ENCODE peak calls at places on chromosomes 1 and 21, in five cellular contexts. M is A549; P is HepG2; B is activated B cell treated with CpG ODN at 0.5 μM for 24 hours; N is CD8-positive, alpha-beta T cell. S is an unnamed sample.

GRCh38 chr1:225691861-225692516 is 39.1 kb upstream of the ENAH start:
- ATAC-seq in M (no peak), P (no peak), B (no peak), N (no peak), S (no peak)

GRCh38 chr1:184596950-184597651 is 157.6 kb downstream of the EDEM3 start:
- ATAC-seq in M (no peak), P (peak; percentile 31), B (no peak), N (no peak), S (no peak)

GRCh38 chr1:8879348-8880067 is 1.0 kb upstream of the ENO1 start:
- ATAC-seq in M (no peak), P (no peak), B (no peak), N (peak; percentile 1), S (no peak)

GRCh38 chr1:41936107-41936506 is 17.4 kb upstream of the HIVEP3 start:
- ATAC-seq in M (no peak), P (no peak), B (no peak), N (no peak), S (no peak)

GRCh38 chr21:44057960-44058651 is 46.0 kb downstream of the TRAPPC10 start:
- ATAC-seq in M (no peak), P (no peak), B (no peak), N (no peak), S (no peak)

GRCh38 chr1:108708726-108709660 is 3.7 kb upstream of the FNDC7 start:
- ATAC-seq in M (peak; percentile 67), P (peak; percentile 60), B (no peak), N (peak; percentile 83), S (no peak)

GRCh38 chr1:71193153-71193552 is 112.3 kb upstream of the ZRANB2 start:
- ATAC-seq in M (no peak), P (no peak), B (no peak), N (no peak), S (no peak)

GRCh38 chr1:174166530-174167328 is 7.4 kb downstream of the RABGAP1L start:
- ATAC-seq in M (no peak), P (no peak), B (no peak), N (no peak), S (no peak)

GRCh38 chr1:109806733-109807397 is 43.1 kb upstream of the EPS8L3 start:
- ATAC-seq in M (no peak), P (no peak), B (no peak), N (no peak), S (no peak)

GRCh38 chr1:247352175-247352574 is 20.5 kb upstream of the ZNF496 start:
- ATAC-seq in M (no peak), P (no peak), B (no peak), N (no peak), S (no peak)

GRCh38 chr1:35407743-35408142 is 139.2 kb downstream of the ZMYM4 start:
- ATAC-seq in M (no peak), P (no peak), B (no peak), N (no peak), S (no peak)

GRCh38 chr1:26706315-26706714 is 10.5 kb downstream of the ARID1A start:
- ATAC-seq in M (peak; percentile 46), P (peak; percentile 65), B (peak; percentile 47), N (no peak), S (no peak)

GRCh38 chr21:45540601-45540970 is 1.7 kb downstream of the SLC19A1 start:
- ATAC-seq in M (no peak), P (no peak), B (no peak), N (no peak), S (no peak)

GRCh38 chr1:174969977-174970376 is 29.8 kb upstream of the CACYBP start:
- ATAC-seq in M (no peak), P (no peak), B (no peak), N (no peak), S (peak; percentile 51)

GRCh38 chr1:98669355-98670296 is 8.1 kb downstream of the SNX7 start:
- ATAC-seq in M (no peak), P (no peak), B (no peak), N (no peak), S (no peak)

GRCh38 chr1:60891315-60891714 is 191.0 kb upstream of the NFIA start:
- ATAC-seq in M (no peak), P (no peak), B (no peak), N (no peak), S (no peak)

GRCh38 chr1:230328342-230329015 is 97.7 kb downstream of the PGBD5 start:
- ATAC-seq in M (peak; percentile 55), P (no peak), B (no peak), N (no peak), S (no peak)

GRCh38 chr1:41640141-41640751 is 155.8 kb upstream of the EDN2 start:
- ATAC-seq in M (no peak), P (no peak), B (peak; percentile 53), N (peak; percentile 85), S (no peak)

GRCh38 chr1:62417351-62417999 is 19.4 kb upstream of the USP1 start:
- ATAC-seq in M (no peak), P (no peak), B (no peak), N (no peak), S (no peak)

GRCh38 chr1:83815348-83815747 is 183.6 kb downstream of the TTLL7 start:
- ATAC-seq in M (no peak), P (no peak), B (no peak), N (no peak), S (no peak)

GRCh38 chr21:33330726-33331125 is 6.0 kb downstream of the IFNAR1 start:
- ATAC-seq in M (no peak), P (no peak), B (peak; percentile 30), N (no peak), S (no peak)

GRCh38 chr1:10556430-10557005 is 81.8 kb downstream of the PEX14 start:
- ATAC-seq in M (peak; percentile 19), P (peak; percentile 48), B (peak; percentile 18), N (no peak), S (peak; percentile 57)